ENCODE peak calls at places on chromosomes 2 and 18, in six cellular contexts. U is iris pigment epithelial cell; T is epithelial cell of esophagus; J is testis; R is Ammon's horn; M is activated T-helper 1 cell treated with anti-CD3 and anti-CD28 coated beads, Interleukin-2, amount 50 U/mL, for 16 hours. F is an unnamed sample.

GRCh38 chr2:16044946-16045456 is 104.7 kb downstream of the MYCN start:
- DNase-seq in T (no peak), J (no peak), M (no peak), R (no peak), U (no peak), F (no peak)

GRCh38 chr2:29583104-29583503 is 338.3 kb downstream of the ALK start:
- DNase-seq in J (no peak), T (peak), U (peak), M (no peak), R (no peak), F (no peak)

GRCh38 chr2:192190474-192190873 is 4.3 kb downstream of the TMEFF2 start:
- DNase-seq in R (no peak), M (no peak), U (peak), T (peak), J (no peak), F (no peak)

GRCh38 chr2:20242727-20243377 is 17.9 kb upstream of the SDC1 start:
- DNase-seq in J (no peak), U (no peak), T (no peak), R (no peak), M (no peak), F (no peak)

GRCh38 chr2:232273903-232274598 is 104.5 kb upstream of the ALPP start:
- DNase-seq in J (no peak), M (no peak), T (no peak), U (no peak), R (no peak), F (no peak)

GRCh38 chr2:29011650-29012060 is 30.6 kb downstream of the TOGARAM2 start:
- DNase-seq in T (no peak), M (peak), R (no peak), U (peak), J (peak), F (peak)

GRCh38 chr18:3540805-3541548 is 91.0 kb downstream of the TGIF1 start:
- DNase-seq in U (no peak), M (no peak), T (peak), R (no peak), J (no peak), F (no peak)

GRCh38 chr2:9573013-9573708 is 17.5 kb upstream of the ADAM17 start:
- DNase-seq in U (peak), J (no peak), R (no peak), M (no peak), T (no peak), F (no peak)

GRCh38 chr2:240217431-240218301 is 77.2 kb upstream of the OTOS start:
- DNase-seq in R (no peak), J (peak), T (no peak), U (no peak), M (no peak), F (no peak)

GRCh38 chr18:27491772-27492171 is 306.7 kb upstream of the CHST9 start:
- DNase-seq in T (no peak), U (no peak), M (no peak), R (no peak), J (no peak), F (no peak)

GRCh38 chr18:11955299-11956029 is 25.8 kb upstream of the IMPA2 start:
- DNase-seq in M (no peak), J (no peak), T (peak), U (peak), R (peak), F (no peak)

GRCh38 chr2:108630567-108631405 is 88.5 kb upstream of the RANBP2 start:
- DNase-seq in U (peak), T (no peak), R (no peak), M (no peak), J (no peak), F (no peak)

GRCh38 chr2:149004836-149005235 is 33.7 kb upstream of the LYPD6B start:
- DNase-seq in U (peak), R (no peak), T (peak), M (no peak), J (no peak), F (no peak)

GRCh38 chr2:218079943-218080913 is 11.2 kb downstream of the RUFY4 start:
- DNase-seq in M (no peak), R (no peak), U (no peak), J (no peak), T (no peak), F (no peak)

GRCh38 chr2:31387850-31388249 is 26.7 kb downstream of the XDH start:
- DNase-seq in R (no peak), J (no peak), T (no peak), U (no peak), M (no peak), F (no peak)

GRCh38 chr2:217922101-217923006 is 80.4 kb downstream of the TNS1 start:
- DNase-seq in T (no peak), U (peak), M (no peak), R (no peak), J (peak), F (no peak)

GRCh38 chr2:177826897-177827296 is 245.7 kb downstream of the PDE11A start:
- DNase-seq in T (no peak), U (no peak), R (no peak), J (no peak), M (no peak), F (no peak)

GRCh38 chr2:128638741-128639477 is 320.2 kb upstream of the HS6ST1 start:
- DNase-seq in T (no peak), M (no peak), U (no peak), J (peak), R (peak), F (no peak)

GRCh38 chr18:66560092-66560491 is 43.8 kb downstream of the CDH19 start:
- DNase-seq in T (peak), R (peak), U (peak), J (peak), M (no peak), F (no peak)

GRCh38 chr2:223093436-223093839 is 41.4 kb downstream of the KCNE4 start:
- DNase-seq in U (peak), T (no peak), R (no peak), M (no peak), J (peak), F (no peak)

GRCh38 chr2:42324244-42324643 is 36.8 kb downstream of the COX7A2L start:
- DNase-seq in U (no peak), T (no peak), R (no peak), J (no peak), M (no peak), F (no peak)

GRCh38 chr2:226118471-226119429 is 680.9 kb downstream of the IRS1 start:
- DNase-seq in T (peak), R (peak), M (no peak), J (peak), U (peak), F (no peak)

GRCh38 chr2:102109016-102109415 is 33.5 kb upstream of the IL1R1 start:
- DNase-seq in U (peak), R (no peak), M (no peak), J (no peak), T (no peak), F (no peak)

GRCh38 chr2:10717630-10718029 is 3.8 kb upstream of the ATP6V1C2 start:
- DNase-seq in M (no peak), U (peak), T (peak), J (no peak), R (no peak), F (no peak)

GRCh38 chr2:240453461-240454030 is 18.1 kb downstream of the GPC1 start:
- DNase-seq in R (no peak), U (no peak), J (no peak), M (no peak), T (no peak), F (no peak)

GRCh38 chr2:97732436-97733340 is 19.3 kb downstream of the ZAP70 start:
- DNase-seq in M (no peak), J (no peak), R (no peak), U (no peak), T (peak), F (no peak)

GRCh38 chr2:191521608-191522208 is 156.2 kb upstream of the NABP1 start:
- DNase-seq in R (peak), T (peak), M (no peak), J (no peak), U (peak), F (no peak)

GRCh38 chr2:99031991-99032390 is 96.0 kb upstream of the CRACDL start:
- DNase-seq in R (no peak), U (no peak), T (no peak), J (no peak), M (no peak), F (no peak)

F was measured in activated T-helper 9 cell treated with anti-CD3 and anti-CD28 coated beads, Interleukin-2, amount 50 U/mL, for 16 hours.